ENCODE peak calls at places on chromosomes 7 and 10, in six cellular contexts. One of them, this sample, is unnamed.

GRCh38 chr10:48579251-48579960 is 25.5 kb downstream of the ARHGAP22 start:
- DNase-seq in SK-N-SH: peak; percentile 68
- DNase-seq in sigmoid colon: no peak
- DNase-seq in A549: no peak
- DNase-seq in suprapubic skin: no peak
- DNase-seq in transverse colon: no peak
- DNase-seq in this sample: no peak

GRCh38 chr10:90912176-90912575 is 8.7 kb downstream of the ANKRD1 start:
- DNase-seq in sigmoid colon: no peak
- DNase-seq in transverse colon: no peak
- DNase-seq in A549: no peak
- DNase-seq in suprapubic skin: no peak
- DNase-seq in SK-N-SH: no peak
- DNase-seq in this sample: no peak

GRCh38 chr7:45118830-45119452 is 7.4 kb upstream of the TBRG4 start:
- DNase-seq in suprapubic skin: no peak
- DNase-seq in transverse colon: no peak
- DNase-seq in sigmoid colon: no peak
- DNase-seq in SK-N-SH: no peak
- DNase-seq in A549: no peak
- DNase-seq in this sample: no peak

GRCh38 chr7:29511851-29512250 is 51.8 kb upstream of the PRR15 start:
- DNase-seq in A549: no peak
- DNase-seq in suprapubic skin: no peak
- DNase-seq in transverse colon: no peak
- DNase-seq in sigmoid colon: no peak
- DNase-seq in SK-N-SH: no peak
- DNase-seq in this sample: no peak

GRCh38 chr10:102960158-102960557 is 42.1 kb downstream of the CNNM2 start:
- DNase-seq in suprapubic skin: no peak
- DNase-seq in SK-N-SH: no peak
- DNase-seq in transverse colon: no peak
- DNase-seq in A549: no peak
- DNase-seq in sigmoid colon: no peak
- DNase-seq in this sample: no peak

GRCh38 chr7:131895541-131896173 is 339.2 kb upstream of the PODXL start:
- DNase-seq in transverse colon: no peak
- DNase-seq in sigmoid colon: no peak
- DNase-seq in SK-N-SH: no peak
- DNase-seq in A549: peak; percentile 85
- DNase-seq in suprapubic skin: no peak
- DNase-seq in this sample: no peak

GRCh38 chr10:85594239-85594638 is 772.4 kb downstream of the GRID1 start:
- DNase-seq in A549: no peak
- DNase-seq in suprapubic skin: no peak
- DNase-seq in SK-N-SH: no peak
- DNase-seq in transverse colon: no peak
- DNase-seq in sigmoid colon: no peak
- DNase-seq in this sample: no peak

GRCh38 chr7:155204744-155205367 is 92.8 kb upstream of the INSIG1 start:
- DNase-seq in suprapubic skin: peak; percentile 69
- DNase-seq in SK-N-SH: no peak
- DNase-seq in sigmoid colon: peak; percentile 64
- DNase-seq in transverse colon: no peak
- DNase-seq in A549: no peak
- DNase-seq in this sample: no peak

GRCh38 chr7:30740417-30741181 is 11.3 kb upstream of the INMT start:
- DNase-seq in A549: peak; percentile 56
- DNase-seq in transverse colon: peak; percentile 83
- DNase-seq in SK-N-SH: peak; percentile 96
- DNase-seq in suprapubic skin: no peak
- DNase-seq in sigmoid colon: peak; percentile 83
- DNase-seq in this sample: peak; percentile 86

GRCh38 chr7:64307254-64308018 is 6.3 kb upstream of the ZNF736 start:
- DNase-seq in A549: no peak
- DNase-seq in suprapubic skin: peak; percentile 95
- DNase-seq in SK-N-SH: peak; percentile 90
- DNase-seq in sigmoid colon: peak; percentile 96
- DNase-seq in transverse colon: peak; percentile 96
- DNase-seq in this sample: peak; percentile 84

GRCh38 chr10:11149499-11149898 is 131.8 kb downstream of the CELF2 start:
- DNase-seq in A549: no peak
- DNase-seq in SK-N-SH: no peak
- DNase-seq in sigmoid colon: no peak
- DNase-seq in suprapubic skin: no peak
- DNase-seq in transverse colon: no peak
- DNase-seq in this sample: no peak

GRCh38 chr7:50962962-50963374 is 180.3 kb upstream of the GRB10 start:
- DNase-seq in suprapubic skin: no peak
- DNase-seq in SK-N-SH: no peak
- DNase-seq in sigmoid colon: peak; percentile 76
- DNase-seq in transverse colon: peak; percentile 90
- DNase-seq in A549: peak; percentile 83
- DNase-seq in this sample: peak; percentile 17

GRCh38 chr7:151498495-151498894 is 21.2 kb downstream of the RHEB start:
- DNase-seq in SK-N-SH: no peak
- DNase-seq in sigmoid colon: no peak
- DNase-seq in A549: no peak
- DNase-seq in transverse colon: no peak
- DNase-seq in suprapubic skin: no peak
- DNase-seq in this sample: no peak

GRCh38 chr10:28842321-28842720 is 165.0 kb downstream of the BAMBI start:
- DNase-seq in transverse colon: no peak
- DNase-seq in sigmoid colon: no peak
- DNase-seq in SK-N-SH: no peak
- DNase-seq in suprapubic skin: no peak
- DNase-seq in A549: peak; percentile 28
- DNase-seq in this sample: no peak

GRCh38 chr10:52631648-52632047 is 140.9 kb downstream of the MBL2 start:
- DNase-seq in transverse colon: no peak
- DNase-seq in A549: no peak
- DNase-seq in suprapubic skin: no peak
- DNase-seq in SK-N-SH: no peak
- DNase-seq in sigmoid colon: no peak
- DNase-seq in this sample: no peak

GRCh38 chr7:103149808-103150180 is 895 bp upstream of the NAPEPLD start:
- DNase-seq in transverse colon: no peak
- DNase-seq in sigmoid colon: no peak
- DNase-seq in SK-N-SH: no peak
- DNase-seq in A549: no peak
- DNase-seq in suprapubic skin: no peak
- DNase-seq in this sample: no peak

GRCh38 chr10:98374176-98374969 is 40.6 kb downstream of the PYROXD2 start:
- DNase-seq in suprapubic skin: no peak
- DNase-seq in transverse colon: no peak
- DNase-seq in A549: no peak
- DNase-seq in sigmoid colon: no peak
- DNase-seq in SK-N-SH: no peak
- DNase-seq in this sample: no peak

GRCh38 chr10:58894929-58895328 is 281.5 kb upstream of the PHYHIPL start:
- DNase-seq in transverse colon: no peak
- DNase-seq in A549: peak; percentile 22
- DNase-seq in suprapubic skin: no peak
- DNase-seq in SK-N-SH: no peak
- DNase-seq in sigmoid colon: no peak
- DNase-seq in this sample: no peak

GRCh38 chr10:24894728-24895127 is 57.7 kb downstream of the PRTFDC1 start:
- DNase-seq in suprapubic skin: no peak
- DNase-seq in sigmoid colon: no peak
- DNase-seq in transverse colon: no peak
- DNase-seq in A549: no peak
- DNase-seq in SK-N-SH: no peak
- DNase-seq in this sample: no peak

GRCh38 chr10:80411267-80411668 is 2.9 kb downstream of the PRXL2A start:
- DNase-seq in suprapubic skin: no peak
- DNase-seq in SK-N-SH: peak; percentile 49
- DNase-seq in sigmoid colon: no peak
- DNase-seq in transverse colon: peak; percentile 26
- DNase-seq in A549: no peak
- DNase-seq in this sample: peak; percentile 71

GRCh38 chr10:29345893-29346175 is 57.0 kb downstream of the LYZL1 start:
- DNase-seq in suprapubic skin: no peak
- DNase-seq in A549: no peak
- DNase-seq in sigmoid colon: no peak
- DNase-seq in SK-N-SH: no peak
- DNase-seq in transverse colon: no peak
- DNase-seq in this sample: no peak

GRCh38 chr10:10233256-10233655 is 784.4 kb upstream of the CELF2 start:
- DNase-seq in A549: no peak
- DNase-seq in suprapubic skin: no peak
- DNase-seq in sigmoid colon: no peak
- DNase-seq in SK-N-SH: no peak
- DNase-seq in transverse colon: no peak
- DNase-seq in this sample: no peak

GRCh38 chr10:48608279-48608681 is 3.4 kb upstream of the ARHGAP22 start:
- DNase-seq in transverse colon: peak; percentile 39
- DNase-seq in sigmoid colon: no peak
- DNase-seq in SK-N-SH: peak; percentile 67
- DNase-seq in A549: peak; percentile 57
- DNase-seq in suprapubic skin: peak; percentile 50
- DNase-seq in this sample: no peak

GRCh38 chr10:124894569-124895215 is 47.2 kb upstream of the ZRANB1 start:
- DNase-seq in suprapubic skin: no peak
- DNase-seq in transverse colon: no peak
- DNase-seq in SK-N-SH: no peak
- DNase-seq in A549: no peak
- DNase-seq in sigmoid colon: no peak
- DNase-seq in this sample: no peak

GRCh38 chr10:78222096-78222790 is 188.6 kb downstream of the RPS24 start:
- DNase-seq in SK-N-SH: no peak
- DNase-seq in A549: no peak
- DNase-seq in suprapubic skin: no peak
- DNase-seq in transverse colon: no peak
- DNase-seq in sigmoid colon: no peak
- DNase-seq in this sample: no peak

GRCh38 chr10:69838853-69839252 is 37.1 kb downstream of the COL13A1 start:
- DNase-seq in SK-N-SH: no peak
- DNase-seq in suprapubic skin: no peak
- DNase-seq in sigmoid colon: no peak
- DNase-seq in transverse colon: no peak
- DNase-seq in A549: no peak
- DNase-seq in this sample: no peak

GRCh38 chr10:17134737-17135260 is 5.2 kb upstream of the CUBN start:
- DNase-seq in A549: no peak
- DNase-seq in sigmoid colon: no peak
- DNase-seq in transverse colon: no peak
- DNase-seq in SK-N-SH: no peak
- DNase-seq in suprapubic skin: no peak
- DNase-seq in this sample: no peak

GRCh38 chr7:16660702-16661464 is 14.9 kb downstream of the BZW2 start:
- DNase-seq in SK-N-SH: no peak
- DNase-seq in suprapubic skin: no peak
- DNase-seq in transverse colon: no peak
- DNase-seq in sigmoid colon: no peak
- DNase-seq in A549: peak; percentile 45
- DNase-seq in this sample: no peak

GRCh38 chr7:6479067-6479466 is 31.3 kb upstream of the DAGLB start:
- DNase-seq in suprapubic skin: no peak
- DNase-seq in transverse colon: no peak
- DNase-seq in A549: no peak
- DNase-seq in SK-N-SH: no peak
- DNase-seq in sigmoid colon: no peak
- DNase-seq in this sample: no peak

GRCh38 chr7:133054167-133054840 is 27.6 kb downstream of the CHCHD3 start:
- DNase-seq in A549: no peak
- DNase-seq in sigmoid colon: no peak
- DNase-seq in transverse colon: no peak
- DNase-seq in suprapubic skin: no peak
- DNase-seq in SK-N-SH: no peak
- DNase-seq in this sample: no peak

GRCh38 chr10:29636178-29636577 is 1.4 kb upstream of the SVIL start:
- DNase-seq in sigmoid colon: no peak
- DNase-seq in suprapubic skin: no peak
- DNase-seq in A549: peak; percentile 67
- DNase-seq in SK-N-SH: no peak
- DNase-seq in transverse colon: no peak
- DNase-seq in this sample: no peak

GRCh38 chr10:32332299-32332750 is 14.6 kb downstream of the EPC1 start:
- DNase-seq in sigmoid colon: no peak
- DNase-seq in suprapubic skin: no peak
- DNase-seq in A549: peak; percentile 27
- DNase-seq in transverse colon: peak; percentile 30
- DNase-seq in SK-N-SH: no peak
- DNase-seq in this sample: no peak
- TF ChIP-seq EP300 in sigmoid colon: no peak
- TF ChIP-seq EP300 in suprapubic skin: no peak
- TF ChIP-seq EP300 in A549: no peak
- TF ChIP-seq EP300 in transverse colon: no peak
- TF ChIP-seq EP300 in SK-N-SH: no peak
- TF ChIP-seq EP300 in this sample: no peak

DNA sequence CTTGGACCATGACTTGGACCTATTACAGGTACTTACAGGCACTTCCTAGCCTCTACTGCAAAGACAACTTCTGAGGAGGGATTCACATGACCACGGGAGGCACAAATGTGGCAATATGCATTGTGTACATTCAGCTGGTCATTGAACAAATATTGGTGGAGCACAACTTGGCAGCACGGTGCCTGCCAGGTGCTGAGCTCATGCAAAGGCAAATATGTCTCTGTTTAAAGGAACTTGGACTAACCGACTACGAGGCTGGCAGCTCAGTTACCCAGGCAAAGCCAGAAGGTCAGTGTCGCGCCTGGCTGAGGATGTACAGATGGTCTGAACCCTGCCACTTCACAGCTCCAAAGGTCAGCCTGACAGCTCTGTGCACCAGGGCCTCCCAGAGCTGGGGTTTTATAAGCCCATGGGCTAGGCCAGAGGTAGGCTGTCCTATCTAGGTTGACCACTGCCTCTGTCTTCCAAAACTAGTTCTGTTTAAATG is 6.1 kb downstream of the DENND11 start:
- DNase-seq in A549: peak; percentile 71
- DNase-seq in suprapubic skin: no peak
- DNase-seq in sigmoid colon: no peak
- DNase-seq in transverse colon: peak; percentile 37
- DNase-seq in SK-N-SH: no peak
- DNase-seq in this sample: no peak
- H3K27ac ChIP-seq in A549: peak overlapping the region; percentile 58
- H3K27ac ChIP-seq in suprapubic skin: no peak overlapping the region
- H3K27ac ChIP-seq in sigmoid colon: no peak overlapping the region
- H3K27ac ChIP-seq in transverse colon: peak overlapping the region; percentile 7
- H3K27ac ChIP-seq in SK-N-SH: no peak overlapping the region
- H3K27ac ChIP-seq in this sample: no peak overlapping the region

GRCh38 chr10:4344544-4344994 is 481.4 kb upstream of the AKR1E2 start:
- DNase-seq in A549: peak; percentile 92
- DNase-seq in sigmoid colon: peak; percentile 90
- DNase-seq in SK-N-SH: no peak
- DNase-seq in transverse colon: peak; percentile 24
- DNase-seq in suprapubic skin: peak; percentile 83
- DNase-seq in this sample: no peak
- TF ChIP-seq EP300 in A549: peak; percentile 64
- TF ChIP-seq EP300 in sigmoid colon: peak; percentile 7
- TF ChIP-seq EP300 in SK-N-SH: no peak
- TF ChIP-seq EP300 in transverse colon: peak; percentile 49
- TF ChIP-seq EP300 in suprapubic skin: peak; percentile 86
- TF ChIP-seq EP300 in this sample: no peak

DNA sequence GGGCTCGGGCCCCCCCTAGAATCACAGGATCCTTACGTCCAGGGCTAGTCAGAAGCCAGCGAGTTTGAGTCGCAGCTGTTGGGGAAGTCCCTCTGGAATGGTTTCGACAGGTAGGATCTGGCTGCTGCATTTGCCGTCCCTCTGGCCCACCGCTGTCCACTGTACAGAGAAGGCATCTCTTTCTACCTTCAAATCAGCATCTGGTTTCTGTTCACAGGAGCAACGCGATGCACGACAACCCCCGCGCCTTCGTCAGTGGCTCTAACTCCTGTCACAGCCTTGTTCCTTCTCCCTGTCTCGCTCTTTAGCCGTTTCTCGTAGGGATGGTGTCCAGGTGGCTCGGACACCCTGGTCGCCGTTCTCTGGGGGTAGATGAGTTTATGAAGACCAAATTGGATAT is 11.2 kb upstream of the PFKFB3 start:
- DNase-seq in sigmoid colon: peak; percentile 71
- DNase-seq in SK-N-SH: no peak
- DNase-seq in suprapubic skin: no peak
- DNase-seq in A549: no peak
- DNase-seq in transverse colon: no peak
- DNase-seq in this sample: no peak
- H3K27ac ChIP-seq in sigmoid colon: peak overlapping the region; percentile 74
- H3K27ac ChIP-seq in SK-N-SH: no peak overlapping the region
- H3K27ac ChIP-seq in suprapubic skin: peak overlapping the region; percentile 49
- H3K27ac ChIP-seq in A549: no peak overlapping the region
- H3K27ac ChIP-seq in transverse colon: peak overlapping the region; percentile 65
- H3K27ac ChIP-seq in this sample: no peak overlapping the region

This sample was measured in ovary.